ENCODE peak calls at places on chromosomes 12 and 14, in four cellular contexts. M, C, W and F are unnamed samples.

GRCh38 chr12:116958402-116959197 is 47.9 kb downstream of the FBXW8 start:
- DNase-seq in C (no peak), M (no peak), W (no peak), F (no peak)

GRCh38 chr14:89801128-89801527 is 153.4 kb downstream of the EFCAB11 start:
- DNase-seq in W (no peak), C (no peak), M (no peak), F (no peak)

GRCh38 chr12:28882444-28882843 is 266.6 kb upstream of the FAR2 start:
- DNase-seq in W (no peak), C (no peak), M (no peak), F (no peak)

GRCh38 chr12:40775681-40776080 is 83.4 kb downstream of the CNTN1 start:
- DNase-seq in M (no peak), W (no peak), C (no peak), F (no peak)

GRCh38 chr14:91290986-91291385 is 46.5 kb upstream of the GPR68 start:
- DNase-seq in C (no peak), W (no peak), M (no peak), F (no peak)

GRCh38 chr12:48816148-48816854 is 2.0 kb upstream of the CACNB3 start:
- DNase-seq in W (no peak), C (no peak), M (no peak), F (no peak)

GRCh38 chr12:48199784-48200198 is 3.3 kb downstream of the OR10AD1 start:
- DNase-seq in M (no peak), C (no peak), W (peak), F (no peak)

GRCh38 chr12:4036872-4037271 is 163.7 kb upstream of the PARP11 start:
- DNase-seq in W (no peak), M (no peak), C (no peak), F (no peak)

GRCh38 chr14:86961106-86961716 is 1031.8 kb downstream of the GALC start:
- DNase-seq in W (no peak), C (no peak), M (no peak), F (no peak)

GRCh38 chr12:12294215-12295005 is 27.6 kb upstream of the LRP6 start:
- DNase-seq in C (no peak), W (no peak), M (no peak), F (no peak)

GRCh38 chr12:43740511-43741100 is 18.0 kb downstream of the PUS7L start:
- DNase-seq in W (no peak), C (no peak), M (no peak), F (no peak)

GRCh38 chr14:104895786-104896642 is 28.7 kb upstream of the PLD4 start:
- DNase-seq in M (no peak), W (no peak), C (no peak), F (no peak)

GRCh38 chr12:74535536-74535935 is 2.1 kb upstream of the ATXN7L3B start:
- DNase-seq in C (no peak), W (no peak), M (no peak), F (no peak)

GRCh38 chr12:15114501-15114900 is 106.7 kb downstream of the RERG start:
- DNase-seq in W (no peak), C (no peak), M (no peak), F (no peak)

GRCh38 chr12:48121522-48121921 is 2.4 kb downstream of the PFKM start:
- DNase-seq in M (no peak), C (no peak), W (no peak), F (no peak)

GRCh38 chr12:109727746-109728726 is 14.4 kb downstream of the FAM222A start:
- DNase-seq in M (no peak), C (no peak), W (no peak), F (no peak)

GRCh38 chr14:80714489-80714888 is 227.0 kb downstream of the CEP128 start:
- DNase-seq in M (no peak), W (no peak), C (no peak), F (no peak)

GRCh38 chr12:131008461-131009270 is 55.0 kb downstream of the ADGRD1 start:
- DNase-seq in C (no peak), W (no peak), M (no peak), F (no peak)

GRCh38 chr12:70543444-70543843 is 93.8 kb downstream of the PTPRB start:
- DNase-seq in M (no peak), C (peak), W (peak), F (no peak)

GRCh38 chr12:89253483-89253882 is 98.8 kb downstream of the DUSP6 start:
- DNase-seq in W (no peak), C (no peak), M (no peak), F (no peak)

GRCh38 chr12:106149096-106149784 is 10.5 kb upstream of the NUAK1 start:
- DNase-seq in M (no peak), W (no peak), C (no peak), F (no peak)

GRCh38 chr12:111426341-111427185 is 20.8 kb downstream of the SH2B3 start:
- DNase-seq in M (no peak), C (no peak), W (no peak), F (no peak)

GRCh38 chr14:75492832-75493579 is 29.3 kb upstream of the BATF start:
- DNase-seq in C (no peak), W (no peak), M (no peak), F (no peak)

GRCh38 chr12:45730116-45730841 is 773 bp downstream of the ARID2 start:
- DNase-seq in M (peak), C (no peak), W (no peak), F (peak)

GRCh38 chr12:114697741-114698565 is 14.0 kb upstream of the TBX3 start:
- DNase-seq in M (no peak), C (no peak), W (no peak), F (no peak)

GRCh38 chr14:104506461-104507253 is 72.9 kb upstream of the C14orf180 start:
- DNase-seq in C (no peak), M (no peak), W (no peak), F (peak)

GRCh38 chr12:269216-269615 is 6.6 kb upstream of the SLC6A13 start:
- DNase-seq in C (no peak), W (no peak), M (no peak), F (no peak)

DNA sequence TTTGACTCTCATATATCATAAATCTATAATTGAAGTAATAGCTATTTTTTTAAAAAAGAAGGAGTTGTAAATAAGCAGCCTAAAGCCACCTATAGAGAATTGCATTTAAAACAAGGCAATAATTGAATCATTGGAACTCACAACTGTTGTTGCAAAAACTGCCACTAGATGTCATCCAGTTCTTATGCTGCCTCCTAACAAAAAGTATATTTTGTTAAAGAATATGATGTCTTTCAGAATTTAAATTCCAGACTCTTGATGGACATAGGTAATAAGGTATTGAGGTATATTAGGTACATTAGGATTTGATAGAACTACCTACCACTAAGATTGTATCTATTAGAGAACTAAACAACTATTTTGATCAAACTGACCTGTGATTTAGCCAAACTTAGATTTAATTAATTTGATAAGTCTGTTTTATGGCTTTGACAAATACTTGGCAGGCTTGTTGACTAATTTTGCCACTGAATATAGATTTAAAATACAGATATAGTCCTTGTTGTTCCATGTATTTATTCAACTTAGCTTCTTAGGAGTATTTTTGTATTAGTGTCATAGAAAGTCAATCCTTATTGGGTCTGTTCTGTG is 401.4 kb downstream of the RPL10L start:
- DNase-seq in C (no peak), W (no peak), M (no peak), F (no peak)
- TF ChIP-seq CTCF in C (no peak), W (peak), M (peak), F (peak)

GRCh38 chr14:53608369-53608768 is 348.3 kb downstream of the BMP4 start:
- DNase-seq in C (no peak), M (no peak), W (no peak), F (no peak)

GRCh38 chr14:53615254-53615653 is 341.4 kb downstream of the BMP4 start:
- DNase-seq in C (no peak), W (no peak), M (no peak), F (no peak)

GRCh38 chr14:53609009-53609408 is 347.6 kb downstream of the BMP4 start:
- DNase-seq in C (no peak), M (no peak), W (no peak), F (no peak)

GRCh38 chr14:53613404-53614253 is 343.0 kb downstream of the BMP4 start:
- DNase-seq in C (no peak), W (peak), M (no peak), F (no peak)

GRCh38 chr14:53610947-53611346 is 345.7 kb downstream of the BMP4 start:
- DNase-seq in W (no peak), M (no peak), C (no peak), F (no peak)
- TF ChIP-seq CTCF in W (peak), M (peak), C (no peak), F (peak)

DNA sequence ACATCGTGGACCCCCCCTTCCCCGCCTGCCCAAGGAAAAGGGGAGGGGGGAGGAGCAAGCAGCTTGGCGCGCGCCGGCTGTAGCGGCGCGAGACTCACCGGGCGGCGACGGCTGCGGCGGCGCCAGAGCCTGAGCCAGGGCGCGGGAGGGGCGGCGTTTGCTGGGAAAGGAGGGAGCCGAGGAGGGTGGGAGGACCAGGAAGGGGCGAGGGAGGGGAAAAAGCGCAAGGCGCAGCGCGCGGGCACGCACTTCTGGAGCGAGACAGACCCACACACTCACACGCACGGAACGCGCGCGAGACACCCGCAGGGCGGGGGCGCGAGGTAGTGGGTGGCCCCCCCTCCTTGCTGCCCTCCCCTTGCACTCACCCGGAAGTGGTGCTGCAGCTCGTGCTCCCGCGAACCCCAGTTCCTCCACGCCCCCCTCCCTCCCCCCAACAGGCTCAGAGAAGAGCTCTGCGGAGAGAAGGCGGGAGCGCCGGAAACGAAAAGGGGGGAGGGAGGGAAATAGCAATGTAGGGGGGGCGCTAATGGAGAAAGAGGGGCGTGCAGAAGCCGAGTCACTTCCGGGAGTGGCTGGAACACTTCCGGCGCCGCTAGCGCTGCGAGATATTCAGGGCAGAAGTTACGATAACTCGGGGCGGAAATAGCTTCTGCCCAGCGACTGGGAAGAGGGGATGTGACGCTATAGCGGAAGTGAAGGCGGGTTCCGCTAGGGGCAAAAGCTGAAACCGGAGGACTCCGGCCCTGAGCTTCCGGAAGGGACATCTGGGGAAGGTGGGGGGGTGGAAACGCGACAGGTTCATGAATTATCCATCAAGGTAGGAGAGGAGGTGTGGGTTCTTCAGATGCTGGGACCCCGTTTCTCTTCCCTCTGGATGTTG is at the start of gene ZNF384:
- DNase-seq in W (peak), C (peak), M (peak), F (peak)
- TF ChIP-seq CTCF in W (peak), C (peak), M (peak), F (peak)

GRCh38 chr12:54134850-54135249 is 53.9 kb downstream of the SMUG1 start:
- DNase-seq in C (no peak), W (no peak), M (no peak), F (no peak)
- TF ChIP-seq CTCF in C (no peak), W (no peak), M (no peak), F (no peak)

DNA sequence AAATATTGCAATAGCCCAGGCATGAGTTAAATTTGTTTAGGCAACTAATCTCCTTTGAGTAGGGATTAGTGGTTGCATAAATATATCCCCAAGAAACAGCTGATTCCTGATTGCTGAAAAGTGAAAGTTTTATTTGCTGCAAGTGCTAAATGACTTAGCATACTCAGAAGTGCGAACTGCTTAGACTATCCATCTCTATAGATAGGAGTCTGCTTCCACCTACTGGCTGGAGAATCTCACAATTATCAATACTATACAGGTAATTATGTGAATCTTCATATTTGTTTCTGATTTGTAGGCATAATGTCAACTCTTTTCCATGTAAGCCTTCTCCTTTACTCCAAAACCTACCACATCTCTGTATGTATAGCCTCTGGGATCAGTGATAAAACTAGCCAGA is 11.9 kb upstream of the SLCO1B3 start:
- DNase-seq in W (no peak), M (no peak), C (no peak), F (no peak)
- TF ChIP-seq CTCF in W (no peak), M (peak), C (peak), F (peak)

DNA sequence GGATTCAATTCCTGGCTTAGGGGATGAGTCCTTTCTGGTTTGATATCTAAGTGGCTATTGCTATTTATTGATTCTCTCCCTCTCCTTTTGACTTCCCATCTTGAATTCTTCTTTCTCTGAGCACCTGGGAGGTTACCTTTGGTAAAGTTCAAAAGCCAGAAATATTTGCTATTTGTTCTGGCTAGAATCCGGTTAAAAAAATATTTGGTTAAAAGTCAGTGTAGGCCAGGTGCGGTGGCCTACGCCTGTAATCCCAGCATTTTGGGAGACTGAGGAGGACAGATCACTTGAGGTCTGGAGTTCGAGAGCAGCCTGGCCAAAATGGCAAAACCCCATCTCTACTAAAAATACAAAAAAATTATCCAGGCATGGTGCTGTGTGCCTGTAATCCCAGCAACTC is 52.2 kb upstream of the CPM start:
- DNase-seq in C (no peak), W (no peak), M (no peak), F (no peak)
- TF ChIP-seq CTCF in C (no peak), W (no peak), M (no peak), F (no peak)

GRCh38 chr14:99575043-99576023 is 28.7 kb downstream of the CCDC85C start:
- DNase-seq in C (no peak), W (no peak), M (no peak), F (no peak)
- TF ChIP-seq CTCF in C (peak), W (peak), M (peak), F (peak)

GRCh38 chr12:55940065-55940732 is 9.2 kb downstream of the DGKA start:
- DNase-seq in W (peak), M (peak), C (peak), F (peak)
- TF ChIP-seq CTCF in W (peak), M (peak), C (peak), F (peak)